ENCODE peak calls at places on chromosomes 16 and 17, in five cellular contexts. O is A549, L is neuronal stem cell, B is HCT116, D is GM23248. F is an unnamed sample.

GRCh38 chr17:68381076-68381900 is 76.0 kb downstream of the WIPI1 start:
- DNase-seq in B (peak), D (peak), L (no peak), O (peak), F (peak)

GRCh38 chr17:2171725-2172446 is 117.0 kb downstream of the HIC1 start:
- DNase-seq in B (no peak), D (peak), O (no peak), L (no peak), F (no peak)

GRCh38 chr16:64440005-64440404 is 681.9 kb downstream of the CDH11 start:
- DNase-seq in D (no peak), L (no peak), B (no peak), O (no peak), F (no peak)

GRCh38 chr16:19907161-19907992 is 22.7 kb upstream of the GPRC5B start:
- DNase-seq in L (peak), B (peak), O (peak), D (peak), F (peak)

GRCh38 chr17:1252203-1252608 is 18.0 kb upstream of the BHLHA9 start:
- DNase-seq in O (no peak), B (no peak), L (no peak), D (peak), F (no peak)

GRCh38 chr16:57906385-57907316 is 64.3 kb downstream of the CNGB1 start:
- DNase-seq in L (peak), B (no peak), D (peak), O (no peak), F (no peak)

GRCh38 chr16:2816751-2817495 is at the start of gene PRSS21:
- DNase-seq in O (no peak), B (no peak), L (no peak), D (no peak), F (peak)

GRCh38 chr16:50442221-50442620 is 73.4 kb upstream of the BRD7 start:
- DNase-seq in O (no peak), L (no peak), B (no peak), D (no peak), F (no peak)

GRCh38 chr17:45247429-45248131 is 14.3 kb downstream of the SPATA32 start:
- DNase-seq in B (peak), O (peak), L (peak), D (peak), F (peak)

GRCh38 chr17:35254107-35254802 is 11.4 kb downstream of the SLFN5 start:
- DNase-seq in L (no peak), B (peak), O (peak), D (peak), F (peak)

GRCh38 chr17:45261577-45262515 is at the start of gene SPATA32:
- DNase-seq in O (no peak), L (peak), D (peak), B (no peak), F (no peak)

GRCh38 chr17:17313350-17313991 is 10.3 kb downstream of the NT5M start:
- DNase-seq in D (peak), B (peak), L (no peak), O (peak), F (no peak)

GRCh38 chr16:77009453-77009852 is 181.5 kb upstream of the MON1B start:
- DNase-seq in B (no peak), D (no peak), O (no peak), L (no peak), F (no peak)

GRCh38 chr16:11052080-11052808 is 107.9 kb downstream of the CLEC16A start:
- DNase-seq in O (no peak), D (no peak), B (no peak), L (no peak), F (no peak)

GRCh38 chr16:81779540-81780320 is 639 bp downstream of the PLCG2 start:
- DNase-seq in B (no peak), D (peak), L (no peak), O (peak), F (peak)

GRCh38 chr16:8863594-8864424 is 5.0 kb downstream of the CARHSP1 start:
- DNase-seq in L (no peak), D (peak), B (no peak), O (peak), F (no peak)

DNA sequence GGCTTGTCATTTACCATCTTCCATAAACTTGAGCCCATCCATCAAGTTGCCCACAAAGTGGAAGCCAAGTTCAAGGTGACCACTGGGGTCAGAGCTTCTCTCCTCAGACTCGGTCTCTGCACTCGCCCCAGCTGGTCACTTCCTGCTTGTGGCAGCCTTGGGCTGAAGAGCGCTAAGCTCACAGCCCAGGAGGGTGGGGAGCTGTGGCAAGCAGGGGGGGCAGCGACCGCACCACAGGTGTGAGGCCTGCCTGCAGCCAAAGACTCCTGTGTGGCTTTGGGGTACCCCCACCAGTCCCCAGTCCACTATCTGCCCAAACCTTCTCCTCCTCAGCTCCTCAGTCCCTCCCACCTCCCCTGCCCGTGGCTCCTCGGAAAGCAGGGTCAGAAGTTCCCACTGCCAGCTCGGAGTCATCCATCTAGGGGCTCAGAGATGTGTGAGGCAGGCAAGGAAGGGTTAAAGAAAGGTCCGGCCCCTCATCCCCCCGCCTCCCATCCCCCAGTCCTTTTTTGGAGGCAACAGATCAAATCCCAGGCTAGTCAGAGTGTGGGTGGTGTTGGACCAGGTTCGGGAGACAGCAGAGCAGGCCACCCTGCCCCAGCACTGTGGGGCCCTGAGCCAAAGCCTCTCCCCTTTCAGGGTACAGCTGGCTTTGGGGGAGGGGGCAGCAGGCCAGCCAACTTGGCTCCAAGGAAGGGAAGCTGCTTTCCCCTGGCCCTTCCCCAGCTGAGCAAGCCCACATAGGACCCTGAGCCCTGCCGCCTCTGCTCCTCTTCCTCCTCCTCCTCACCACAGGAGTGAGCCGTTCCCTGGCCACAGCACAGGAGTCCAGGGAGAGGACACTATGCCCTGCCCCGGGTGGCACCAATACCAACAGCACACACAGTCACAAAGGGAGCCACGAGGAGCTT is 3.2 kb downstream of the CSF3 start:
- DNase-seq in B (no peak), O (no peak), L (no peak), D (peak), F (no peak)
- H3K4me2 ChIP-seq in B (no peak), O (no peak), L (peak), D (peak), F (no peak)

GRCh38 chr17:52201764-52202571 is 43.5 kb upstream of the CA10 start:
- DNase-seq in D (no peak), L (peak), O (no peak), B (no peak), F (no peak)
- H3K4me2 ChIP-seq in D (no peak), L (no peak), O (no peak), B (no peak), F (no peak)

DNA sequence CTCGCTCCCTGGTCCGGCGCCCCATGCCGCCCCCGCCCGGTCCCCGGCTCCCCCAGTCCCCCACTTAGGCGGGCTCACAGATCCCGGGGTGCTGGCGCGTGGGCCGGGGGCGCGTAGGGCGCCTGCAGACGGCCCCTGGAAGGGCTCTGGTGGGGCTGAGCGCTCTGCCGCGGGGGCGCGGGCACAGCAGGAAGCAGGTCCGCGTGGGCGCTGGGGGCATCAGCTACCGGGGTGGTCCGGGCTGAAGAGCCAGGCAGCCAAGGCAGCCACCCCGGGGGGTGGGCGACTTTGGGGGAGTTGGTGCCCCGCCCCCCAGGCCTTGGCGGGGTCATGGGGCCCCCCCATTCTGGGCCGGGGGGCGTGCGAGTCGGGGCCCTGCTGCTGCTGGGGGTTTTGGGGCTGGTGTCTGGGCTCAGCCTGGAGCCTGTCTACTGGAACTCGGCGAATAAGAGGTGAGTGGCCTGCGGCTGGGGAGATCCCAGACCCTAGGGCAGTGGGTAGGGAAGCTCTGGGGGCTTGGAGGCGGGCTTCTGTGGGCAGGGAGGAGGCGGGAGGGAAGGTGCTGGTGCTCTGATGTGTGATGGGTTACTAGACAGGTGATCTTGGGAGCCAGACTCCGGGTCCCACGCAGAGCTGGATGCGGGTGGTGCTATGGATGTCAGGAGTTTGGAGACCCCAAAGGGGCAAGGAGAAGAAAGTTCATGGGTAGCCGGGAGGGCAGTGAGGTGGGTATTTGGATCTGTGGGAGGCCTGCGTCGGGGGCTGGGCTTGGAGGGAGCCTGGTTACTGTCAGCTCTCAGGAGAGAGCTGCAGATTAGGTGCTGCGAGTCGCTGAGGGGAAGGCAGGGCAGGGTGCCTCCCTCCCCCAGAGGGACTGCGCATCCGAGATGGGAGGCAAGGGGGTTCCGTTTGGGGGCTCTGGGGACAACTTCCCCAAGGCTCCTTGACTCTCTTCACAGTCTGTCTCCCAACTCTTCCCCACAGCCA is 560 bp downstream of the EFNB3 start:
- DNase-seq in B (no peak), D (no peak), O (no peak), L (no peak), F (no peak)
- H3K4me2 ChIP-seq in B (no peak), D (peak), O (peak), L (peak), F (no peak)

GRCh38 chr17:78133179-78133951 is 2.8 kb downstream of the TMC8 start:
- DNase-seq in O (no peak), B (no peak), L (no peak), D (no peak), F (no peak)
- H3K4me2 ChIP-seq in O (no peak), B (peak), L (no peak), D (no peak), F (no peak)

GRCh38 chr17:50129303-50129945 is 536 bp downstream of the SAMD14 start:
- DNase-seq in O (peak), D (peak), B (no peak), L (no peak), F (no peak)
- H3K4me2 ChIP-seq in O (peak), D (peak), B (no peak), L (peak), F (peak)

GRCh38 chr17:8822401-8823035 is 23.4 kb upstream of the MFSD6L start:
- DNase-seq in B (no peak), O (no peak), D (no peak), L (no peak), F (no peak)

GRCh38 chr17:8823279-8823678 is 24.1 kb upstream of the MFSD6L start:
- DNase-seq in D (no peak), O (no peak), B (no peak), L (no peak), F (no peak)

GRCh38 chr17:8826808-8827435 is 27.8 kb upstream of the MFSD6L start:
- DNase-seq in B (no peak), O (no peak), L (no peak), D (no peak), F (no peak)

GRCh38 chr17:8828517-8828875 is 29.3 kb upstream of the MFSD6L start:
- DNase-seq in D (no peak), L (no peak), B (no peak), O (no peak), F (no peak)

GRCh38 chr17:8825802-8826201 is 26.6 kb upstream of the MFSD6L start:
- DNase-seq in L (no peak), D (no peak), B (no peak), O (no peak), F (no peak)
- H3K4me2 ChIP-seq in L (no peak), D (no peak), B (no peak), O (no peak), F (no peak)

GRCh38 chr17:76569607-76570279 is 15.9 kb downstream of the ST6GALNAC2 start:
- DNase-seq in B (no peak), D (no peak), L (peak), O (peak), F (no peak)

GRCh38 chr17:76570877-76571471 is 14.7 kb downstream of the ST6GALNAC2 start:
- DNase-seq in L (no peak), O (peak), D (no peak), B (no peak), F (no peak)

GRCh38 chr17:76572201-76572910 is 13.3 kb downstream of the ST6GALNAC2 start:
- DNase-seq in D (no peak), B (no peak), L (no peak), O (no peak), F (no peak)

GRCh38 chr17:76568771-76569170 is 16.9 kb downstream of the ST6GALNAC2 start:
- DNase-seq in O (no peak), B (no peak), L (no peak), D (no peak), F (no peak)

DNA sequence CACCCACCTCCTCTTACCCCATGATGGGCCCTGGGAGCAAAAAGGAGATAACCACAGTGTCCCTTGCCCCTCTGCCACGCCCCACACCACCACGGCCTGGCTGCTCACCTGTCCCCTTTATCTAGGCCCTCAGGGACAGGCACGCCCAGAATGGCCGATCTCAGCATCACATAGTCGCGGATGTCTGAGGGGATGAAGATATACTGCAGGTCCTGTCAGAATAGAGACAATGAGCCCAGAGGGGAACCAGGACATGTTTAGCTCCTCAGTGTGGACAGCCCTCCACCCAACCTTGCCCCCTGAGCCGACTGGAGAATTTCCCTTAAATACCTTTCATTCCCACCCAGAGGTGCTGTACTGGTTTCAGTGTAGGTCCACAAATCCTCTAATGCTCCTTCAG is 15.2 kb downstream of the ST6GALNAC2 start:
- DNase-seq in L (no peak), B (no peak), D (no peak), O (no peak), F (no peak)
- H3K4me2 ChIP-seq in L (no peak), B (no peak), D (no peak), O (no peak), F (no peak)

DNA sequence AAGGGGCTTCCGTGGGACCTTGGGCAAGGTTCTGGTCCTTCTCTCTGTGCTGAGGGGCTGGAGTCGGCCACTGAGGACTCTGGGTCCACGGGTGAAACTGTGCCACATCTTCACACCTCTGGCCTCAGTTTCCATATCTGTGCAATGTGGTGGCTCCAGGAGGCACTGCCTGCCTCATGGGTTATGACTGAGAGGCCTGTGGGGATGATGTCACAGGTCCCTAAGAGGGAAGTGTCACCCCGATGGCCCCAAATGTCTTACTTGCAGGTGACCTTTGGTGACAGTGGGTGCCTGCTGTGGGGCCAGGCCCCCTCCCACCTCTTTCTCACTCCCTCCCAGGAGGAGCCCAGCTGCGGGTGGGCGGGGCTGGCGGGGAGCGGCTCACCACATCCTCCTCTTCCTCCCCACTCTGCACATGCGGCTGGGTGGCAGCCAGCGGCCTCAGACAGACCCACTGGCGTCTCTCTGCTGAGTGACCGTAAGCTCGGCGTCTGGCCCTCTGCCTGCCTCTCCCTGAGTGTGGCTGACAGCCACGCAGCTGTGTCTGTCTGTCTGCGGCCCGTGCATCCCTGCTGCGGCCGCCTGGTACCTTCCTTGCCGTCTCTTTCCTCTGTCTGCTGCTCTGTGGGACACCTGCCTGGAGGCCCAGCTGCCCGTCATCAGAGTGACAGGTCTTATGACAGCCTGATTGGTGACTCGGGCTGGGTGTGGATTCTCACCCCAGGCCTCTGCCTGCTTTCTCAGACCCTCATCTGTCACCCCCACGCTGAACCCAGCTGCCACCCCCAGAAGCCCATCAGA is at the start of gene IL21R:
- DNase-seq in D (peak), B (no peak), L (no peak), O (no peak), F (peak)
- H3K4me2 ChIP-seq in D (peak), B (no peak), L (no peak), O (no peak), F (peak)

DNA sequence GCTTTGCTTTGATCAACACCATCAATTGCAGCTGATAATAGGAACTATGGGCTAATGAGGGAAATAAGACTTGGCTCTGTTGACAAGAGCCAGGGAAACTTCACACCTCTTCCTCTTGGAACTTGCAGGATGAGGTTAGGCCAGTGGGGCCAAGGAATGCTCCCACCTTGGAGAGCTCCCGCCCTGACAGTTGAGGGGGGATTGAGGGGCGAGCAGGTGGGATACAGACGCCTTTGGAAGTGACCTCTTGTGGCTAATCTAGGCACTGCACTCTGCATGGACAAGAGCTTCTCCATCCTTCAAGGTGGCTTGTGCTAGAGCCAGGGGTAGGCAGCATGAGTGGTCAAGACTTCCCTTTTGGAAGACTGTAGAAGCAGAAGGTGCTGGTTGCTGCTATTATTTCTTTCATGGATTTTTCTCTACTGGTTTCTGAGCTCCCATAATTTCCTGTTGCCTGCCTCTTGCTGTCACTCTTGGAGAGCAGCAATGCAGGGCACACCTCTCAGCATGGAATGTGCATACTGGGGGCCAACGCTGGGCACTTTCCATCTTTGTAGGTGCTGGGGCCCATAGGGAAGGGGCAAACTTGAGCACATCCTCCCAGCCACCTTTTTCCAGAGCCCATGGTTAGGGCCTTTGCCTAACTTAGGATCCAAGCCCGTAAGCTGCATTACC is 2.3 kb upstream of the PHF12 start:
- DNase-seq in B (peak), L (peak), O (peak), D (peak), F (no peak)
- H3K4me2 ChIP-seq in B (peak), L (no peak), O (peak), D (no peak), F (peak)

DNA sequence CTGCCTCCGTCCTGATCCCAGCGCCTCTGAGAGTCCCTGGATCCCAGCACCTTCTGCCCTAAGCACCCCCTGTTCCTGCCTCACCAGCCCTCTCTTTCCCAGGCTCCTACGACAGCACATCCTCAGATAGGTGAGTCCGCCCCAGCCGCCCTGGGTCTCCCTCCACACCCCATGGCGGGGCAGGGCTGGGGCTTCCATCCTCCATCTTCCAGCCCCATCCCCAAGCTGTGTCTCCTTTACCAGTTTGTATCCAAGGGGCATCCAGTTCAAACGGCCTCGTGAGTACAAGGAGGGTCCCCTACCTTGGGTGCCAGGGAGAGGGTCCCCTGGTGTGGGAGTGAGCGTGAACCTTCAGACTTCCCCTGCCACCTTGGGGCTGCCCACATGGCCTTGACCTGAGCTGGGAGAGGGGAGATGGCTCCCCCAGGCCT is 774 bp downstream of the LAT start:
- DNase-seq in B (no peak), O (no peak), D (no peak), L (no peak), F (no peak)
- H3K4me2 ChIP-seq in B (no peak), O (no peak), D (no peak), L (no peak), F (no peak)